ENCODE peak calls at places on chromosomes 12 and 14, in nine cellular contexts. K is esophagus squamous epithelium, A is sigmoid colon, C is CD14-positive monocyte, F is ascending aorta, O is endothelial cell, B is B cell, J is WERI-Rb-1, X is fibroblast of pulmonary artery. G is an unnamed sample.

GRCh38 chr12:6533653-6534157 is 612 bp upstream of the GAPDH start:
- DNase-seq in K (no peak), A (peak), C (no peak), F (peak), O (peak), B (no peak), J (peak), X (peak), G (no peak)

GRCh38 chr14:104109731-104110361 is 24.3 kb downstream of the ASPG start:
- DNase-seq in K (no peak), A (no peak), C (no peak), F (peak), O (no peak), B (no peak), J (peak), X (no peak), G (peak)

GRCh38 chr12:110141389-110141788 is 17.2 kb downstream of the IFT81 start:
- DNase-seq in K (no peak), A (peak), C (no peak), F (peak), O (no peak), B (no peak), J (peak), X (peak), G (no peak)

GRCh38 chr14:20855652-20856291 is 35.4 kb upstream of the RNASE3 start:
- DNase-seq in K (peak), A (no peak), C (peak), F (peak), O (peak), B (peak), J (peak), X (peak), G (no peak)

GRCh38 chr12:118052324-118053070 is 8.5 kb downstream of the WSB2 start:
- DNase-seq in K (no peak), A (peak), C (no peak), F (peak), O (no peak), B (no peak), J (no peak), X (peak), G (no peak)

GRCh38 chr12:51887476-51888315 is at the start of gene ANKRD33:
- DNase-seq in K (no peak), A (peak), C (no peak), F (no peak), O (peak), B (no peak), J (peak), X (no peak), G (peak)

GRCh38 chr12:117022465-117022864 is 76.8 kb downstream of the TESC start:
- DNase-seq in K (no peak), A (peak), C (no peak), F (peak), O (no peak), B (no peak), J (no peak), X (no peak), G (no peak)

GRCh38 chr14:71749613-71750238 is 182.5 kb upstream of the RGS6 start:
- DNase-seq in K (no peak), A (no peak), C (no peak), F (no peak), O (no peak), B (no peak), J (no peak), X (no peak), G (no peak)

GRCh38 chr12:119061208-119061796 is 80.0 kb downstream of the SRRM4 start:
- DNase-seq in K (no peak), A (no peak), C (no peak), F (no peak), O (peak), B (peak), J (no peak), X (peak), G (no peak)

GRCh38 chr14:55446833-55447232 is 6.4 kb upstream of the TBPL2 start:
- DNase-seq in K (no peak), A (no peak), C (no peak), F (no peak), O (no peak), B (no peak), J (peak), X (peak), G (no peak)

GRCh38 chr12:12398026-12398859 is 41.4 kb downstream of the BORCS5 start:
- DNase-seq in K (no peak), A (peak), C (no peak), F (peak), O (no peak), B (no peak), J (no peak), X (peak), G (no peak)

GRCh38 chr14:30108975-30109700 is 181.5 kb upstream of the PRKD1 start:
- DNase-seq in K (no peak), A (no peak), C (no peak), F (no peak), O (no peak), B (no peak), J (no peak), X (no peak), G (no peak)

GRCh38 chr14:93137864-93138263 is 22.1 kb upstream of the ITPK1 start:
- DNase-seq in K (no peak), A (peak), C (no peak), F (no peak), O (no peak), B (no peak), J (peak), X (peak), G (no peak)

GRCh38 chr14:99552572-99553216 is 51.3 kb downstream of the CCDC85C start:
- DNase-seq in K (no peak), A (no peak), C (no peak), F (no peak), O (no peak), B (no peak), J (no peak), X (no peak), G (no peak)

GRCh38 chr14:82779301-82779700 is 1245.6 kb upstream of the SEL1L start:
- DNase-seq in K (no peak), A (no peak), C (no peak), F (no peak), O (no peak), B (no peak), J (no peak), X (no peak), G (no peak)

GRCh38 chr12:77204055-77204454 is 138.7 kb upstream of the E2F7 start:
- DNase-seq in K (no peak), A (no peak), C (no peak), F (no peak), O (no peak), B (no peak), J (no peak), X (peak), G (no peak)

GRCh38 chr12:107131832-107132616 is 38.7 kb upstream of the CRY1 start:
- DNase-seq in K (no peak), A (no peak), C (no peak), F (no peak), O (peak), B (peak), J (peak), X (peak), G (no peak)

GRCh38 chr12:6265038-6265405 is 45.5 kb upstream of the PLEKHG6 start:
- DNase-seq in K (no peak), A (no peak), C (no peak), F (no peak), O (no peak), B (no peak), J (no peak), X (no peak), G (peak)

GRCh38 chr14:99427632-99428315 is 52.9 kb downstream of the SETD3 start:
- DNase-seq in K (no peak), A (no peak), C (no peak), F (no peak), O (no peak), B (no peak), J (peak), X (peak), G (no peak)

GRCh38 chr12:3077572-3078081 is 448 bp downstream of the TSPAN9 start:
- DNase-seq in K (no peak), A (peak), C (no peak), F (peak), O (peak), B (no peak), J (no peak), X (peak), G (no peak)

GRCh38 chr12:69872804-69873203 is 47.8 kb downstream of the MYRFL start:
- DNase-seq in K (no peak), A (no peak), C (no peak), F (no peak), O (no peak), B (no peak), J (no peak), X (peak), G (no peak)

GRCh38 chr12:40216516-40217288 is 8.1 kb upstream of the LRRK2 start:
- DNase-seq in K (no peak), A (no peak), C (no peak), F (no peak), O (no peak), B (no peak), J (no peak), X (no peak), G (no peak)

GRCh38 chr12:45381351-45381750 is 165.5 kb downstream of the ANO6 start:
- DNase-seq in K (no peak), A (no peak), C (no peak), F (no peak), O (no peak), B (no peak), J (no peak), X (no peak), G (no peak)
- TF ChIP-seq CTCF in K (no peak), A (no peak), C (no peak), F (no peak), O (no peak), B (no peak), J (no peak), X (no peak), G (no peak)

GRCh38 chr12:105910030-105910429 is 228.7 kb downstream of the NUAK1 start:
- DNase-seq in K (no peak), A (no peak), C (no peak), F (no peak), O (no peak), B (no peak), J (no peak), X (no peak), G (no peak)
- TF ChIP-seq CTCF in K (no peak), A (no peak), C (no peak), F (no peak), O (no peak), B (no peak), J (no peak), X (no peak), G (no peak)

GRCh38 chr14:102506599-102506871 is 3.0 kb downstream of the ANKRD9 start:
- DNase-seq in K (no peak), A (no peak), C (no peak), F (no peak), O (no peak), B (no peak), J (no peak), X (no peak), G (no peak)

GRCh38 chr14:102507026-102507860 is 2.3 kb downstream of the ANKRD9 start:
- DNase-seq in K (no peak), A (no peak), C (peak), F (no peak), O (no peak), B (no peak), J (no peak), X (no peak), G (no peak)

GRCh38 chr14:102508774-102509743 is 517 bp downstream of the ANKRD9 start:
- DNase-seq in K (no peak), A (peak), C (peak), F (peak), O (no peak), B (peak), J (no peak), X (peak), G (no peak)

GRCh38 chr14:102508410-102508773 is 1.2 kb downstream of the ANKRD9 start:
- DNase-seq in K (no peak), A (no peak), C (peak), F (no peak), O (no peak), B (no peak), J (no peak), X (no peak), G (no peak)

GRCh38 chr14:102507891-102508312 is 1.7 kb downstream of the ANKRD9 start:
- DNase-seq in K (no peak), A (no peak), C (no peak), F (no peak), O (no peak), B (no peak), J (no peak), X (no peak), G (no peak)
- TF ChIP-seq CTCF in K (peak), A (no peak), C (no peak), F (no peak), O (no peak), B (no peak), J (no peak), X (peak), G (peak)

DNA sequence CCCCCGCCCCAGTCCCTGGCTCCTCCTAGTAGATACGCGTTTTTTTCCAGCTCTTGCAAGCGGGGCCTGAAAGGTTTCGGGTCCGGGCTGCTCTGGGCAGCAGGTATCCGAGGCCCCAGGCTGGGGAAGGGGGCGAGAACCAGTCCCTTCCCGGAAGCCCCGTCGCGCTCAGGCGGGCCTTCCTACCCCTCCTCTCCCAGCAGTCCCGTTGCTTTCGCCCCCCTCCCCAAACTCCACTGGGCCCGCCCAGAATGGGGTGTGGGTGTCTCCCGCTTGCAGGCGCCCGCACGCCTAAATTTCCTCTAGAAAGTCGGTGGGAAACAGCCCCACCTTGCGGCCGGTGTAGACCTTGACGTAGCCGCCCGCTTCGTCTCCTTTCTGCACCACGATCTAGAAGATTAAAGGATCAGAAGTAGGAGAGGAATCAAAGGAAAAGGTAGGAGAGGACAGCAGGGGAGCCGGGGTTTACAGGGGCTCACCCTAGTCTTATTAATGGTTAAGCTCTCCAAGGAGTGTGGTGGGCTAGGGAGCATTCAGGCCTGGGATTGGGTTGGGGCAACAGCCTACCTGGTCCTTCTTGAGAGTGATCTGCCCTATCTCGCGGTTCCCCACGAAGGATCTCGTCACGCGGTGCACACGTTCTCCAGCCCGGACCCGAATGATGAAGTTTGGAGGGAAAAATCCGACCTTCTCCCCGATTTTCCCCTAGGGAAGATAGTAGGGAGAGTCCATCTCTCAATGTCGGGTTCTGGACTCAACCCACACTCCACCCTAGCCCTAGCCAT is 7.3 kb downstream of the STAC3 start:
- DNase-seq in K (no peak), A (peak), C (no peak), F (peak), O (peak), B (peak), J (peak), X (peak), G (peak)
- TF ChIP-seq CTCF in K (peak), A (peak), C (peak), F (peak), O (peak), B (peak), J (peak), X (peak), G (peak)

GRCh38 chr14:57530571-57530970 is 36.9 kb upstream of the CCDC198 start:
- DNase-seq in K (no peak), A (no peak), C (no peak), F (no peak), O (no peak), B (no peak), J (no peak), X (no peak), G (no peak)

DNA sequence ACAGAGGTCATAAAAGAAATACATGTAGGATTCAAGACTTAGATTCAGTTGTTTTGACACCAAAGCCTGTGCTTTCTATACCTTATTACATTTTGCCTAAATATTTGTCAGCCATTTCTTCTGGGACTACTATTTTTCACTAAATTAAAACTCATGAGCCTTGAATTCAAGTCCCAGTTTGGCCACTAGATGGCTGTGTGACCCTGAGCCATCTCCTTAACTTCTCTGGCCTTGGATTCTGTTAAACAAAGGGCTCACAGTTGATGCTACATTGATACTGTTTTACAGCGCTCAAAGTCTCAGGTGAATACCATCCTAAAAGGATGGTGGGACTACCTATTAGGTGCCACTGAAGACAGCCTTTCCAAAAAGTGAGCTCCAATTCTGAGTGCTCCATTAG is 39.6 kb upstream of the CCDC198 start:
- DNase-seq in K (no peak), A (no peak), C (no peak), F (no peak), O (peak), B (no peak), J (no peak), X (peak), G (no peak)
- TF ChIP-seq CTCF in K (peak), A (no peak), C (no peak), F (peak), O (peak), B (no peak), J (peak), X (peak), G (peak)

DNA sequence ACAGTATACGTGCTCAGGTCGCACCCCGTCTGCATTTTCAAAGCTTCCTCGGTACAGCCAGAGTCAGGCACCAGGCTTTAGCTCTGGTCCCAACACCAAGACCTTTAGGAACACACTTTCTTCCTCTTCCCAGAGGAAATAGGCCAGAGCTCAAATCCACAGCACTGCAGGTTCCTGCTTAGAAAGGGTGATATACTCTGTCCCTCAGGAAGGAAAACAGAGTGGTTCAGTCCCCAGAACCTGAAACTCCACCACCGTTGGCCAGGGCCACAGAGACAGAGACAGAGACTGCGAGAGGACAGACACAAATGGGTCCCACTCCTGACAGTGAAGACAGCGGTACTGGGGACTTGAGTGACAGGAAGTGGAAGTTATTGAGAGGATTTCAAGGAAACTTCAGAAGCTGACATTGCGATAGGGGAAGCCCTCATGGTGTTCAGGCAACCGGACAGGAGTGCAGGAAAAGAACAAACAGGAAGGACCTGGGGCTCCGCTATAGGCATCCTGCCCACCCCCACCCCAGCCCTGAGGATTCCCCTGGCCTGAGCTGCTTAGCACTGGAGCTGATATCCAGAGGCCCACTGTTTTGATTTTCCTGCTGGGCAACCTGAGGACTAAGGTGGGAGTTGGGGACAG is 5.5 kb upstream of the KRT8 start:
- DNase-seq in K (no peak), A (no peak), C (no peak), F (no peak), O (peak), B (no peak), J (no peak), X (no peak), G (no peak)
- TF ChIP-seq CTCF in K (no peak), A (no peak), C (no peak), F (no peak), O (no peak), B (no peak), J (no peak), X (no peak), G (no peak)

DNA sequence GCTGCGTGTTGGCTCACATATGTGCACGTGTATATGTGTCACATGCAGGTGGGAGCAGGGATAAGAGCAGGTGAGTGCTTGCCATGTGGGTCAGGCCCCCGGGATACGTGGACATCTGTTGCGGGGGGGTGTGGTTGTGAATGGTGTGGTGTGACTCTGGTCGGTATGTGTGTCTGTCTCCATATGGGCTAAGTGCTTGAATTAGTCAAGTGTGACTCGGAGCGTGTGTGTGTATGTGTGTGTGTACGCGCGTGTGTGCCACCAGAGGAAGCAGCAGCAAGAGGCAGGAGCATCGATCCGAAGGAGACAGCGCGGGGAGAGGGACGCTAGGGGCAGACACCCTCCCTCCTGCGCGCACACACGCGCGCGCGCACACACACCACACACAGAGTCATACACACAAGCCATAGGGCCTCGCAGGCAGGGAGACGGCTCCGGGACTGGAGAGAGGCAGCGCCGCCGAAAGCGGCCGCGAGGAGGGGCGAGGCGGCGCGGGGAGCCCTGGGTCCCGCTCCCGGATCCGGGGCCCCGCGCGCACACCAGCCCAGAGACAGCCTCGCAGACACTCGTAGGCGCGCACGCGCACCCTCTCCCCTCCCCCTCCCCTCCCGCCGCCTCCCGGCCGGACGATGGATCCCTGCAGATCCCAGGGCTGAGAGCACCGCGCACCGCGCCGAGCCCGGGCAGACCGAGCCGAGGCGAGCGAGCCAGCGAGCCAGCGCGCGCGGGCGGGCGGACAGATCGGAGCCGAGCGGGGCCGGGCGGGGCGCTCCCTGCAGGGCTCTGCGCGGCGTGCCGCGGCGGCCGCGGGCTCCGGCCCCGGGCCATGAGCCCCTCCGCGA is at the start of gene ASIC1:
- DNase-seq in K (no peak), A (peak), C (no peak), F (peak), O (peak), B (peak), J (peak), X (peak), G (peak)
- TF ChIP-seq CTCF in K (peak), A (peak), C (no peak), F (peak), O (no peak), B (no peak), J (no peak), X (no peak), G (peak)